ENCODE peak calls at places on chromosomes 5 and 9, in four cellular contexts. F, X, A and M are unnamed samples.

GRCh38 chr5:179679014-179679674 is 1.7 kb downstream of the CBY3 start:
- DNase-seq in F (peak), X (peak), A (peak), M (no peak)

GRCh38 chr9:87195306-87195705 is 248.0 kb upstream of the GAS1 start:
- DNase-seq in F (no peak), X (peak), A (no peak), M (no peak)

GRCh38 chr5:135240781-135241360 is 158.2 kb downstream of the MACROH2A1 start:
- DNase-seq in F (peak), X (no peak), A (no peak), M (no peak)

GRCh38 chr9:21326526-21327139 is 8.6 kb downstream of the KLHL9 start:
- DNase-seq in F (no peak), X (peak), A (no peak), M (no peak)

GRCh38 chr5:169421677-169422076 is 120.7 kb upstream of the SLIT3 start:
- DNase-seq in F (no peak), X (no peak), A (no peak), M (no peak)

GRCh38 chr5:177116631-177117373 is 16.8 kb upstream of the NSD1 start:
- DNase-seq in F (peak), X (peak), A (peak), M (peak)

GRCh38 chr5:131589510-131590348 is 45.3 kb downstream of the RAPGEF6 start:
- DNase-seq in F (no peak), X (peak), A (no peak), M (no peak)

GRCh38 chr5:67493676-67494075 is 297.1 kb upstream of the CD180 start:
- DNase-seq in F (no peak), X (no peak), A (no peak), M (peak)

GRCh38 chr5:116573617-116574431 is 799 bp downstream of the SEMA6A start:
- DNase-seq in F (peak), X (no peak), A (no peak), M (peak)

GRCh38 chr5:108341866-108342265 is 40.0 kb downstream of the FBXL17 start:
- DNase-seq in F (no peak), X (peak), A (no peak), M (no peak)

GRCh38 chr9:111150241-111150640 is 112.0 kb upstream of the LPAR1 start:
- DNase-seq in F (no peak), X (no peak), A (no peak), M (no peak)

GRCh38 chr9:134785325-134786108 is 95.1 kb upstream of the FCN2 start:
- DNase-seq in F (no peak), X (no peak), A (peak), M (no peak)

GRCh38 chr9:26058111-26058895 is 380.1 kb upstream of the TUSC1 start:
- DNase-seq in F (no peak), X (no peak), A (no peak), M (no peak)

GRCh38 chr5:134365604-134366003 is 1.4 kb downstream of the CDKL3 start:
- DNase-seq in F (no peak), X (no peak), A (no peak), M (no peak)

GRCh38 chr5:10289353-10289752 is 18.3 kb downstream of the CMBL start:
- DNase-seq in F (no peak), X (no peak), A (no peak), M (no peak)

GRCh38 chr5:67291671-67292070 is 95.1 kb upstream of the CD180 start:
- DNase-seq in F (no peak), X (no peak), A (no peak), M (peak)

GRCh38 chr5:169696621-169697517 is 59.8 kb downstream of the DOCK2 start:
- DNase-seq in F (no peak), X (peak), A (no peak), M (no peak)

GRCh38 chr5:153562189-153562588 is 71.7 kb downstream of the GRIA1 start:
- DNase-seq in F (no peak), X (peak), A (no peak), M (no peak)

GRCh38 chr5:147310059-147310704 is 75.4 kb downstream of the STK32A start:
- DNase-seq in F (peak), X (peak), A (peak), M (peak)

GRCh38 chr5:110977927-110978326 is 93.6 kb upstream of the TSLP start:
- DNase-seq in F (no peak), X (peak), A (no peak), M (no peak)

GRCh38 chr9:93185261-93186150 is 1.6 kb downstream of the WNK2 start:
- DNase-seq in F (no peak), X (no peak), A (no peak), M (no peak)

GRCh38 chr9:91148306-91148705 is 213.4 kb downstream of the AUH start:
- DNase-seq in F (no peak), X (no peak), A (no peak), M (no peak)

GRCh38 chr5:88826959-88827585 is 55.9 kb downstream of the MEF2C start:
- DNase-seq in F (no peak), X (peak), A (peak), M (no peak)

GRCh38 chr9:137311171-137311970 is 9.3 kb upstream of the NRARP start:
- DNase-seq in F (peak), X (peak), A (no peak), M (no peak)

DNA sequence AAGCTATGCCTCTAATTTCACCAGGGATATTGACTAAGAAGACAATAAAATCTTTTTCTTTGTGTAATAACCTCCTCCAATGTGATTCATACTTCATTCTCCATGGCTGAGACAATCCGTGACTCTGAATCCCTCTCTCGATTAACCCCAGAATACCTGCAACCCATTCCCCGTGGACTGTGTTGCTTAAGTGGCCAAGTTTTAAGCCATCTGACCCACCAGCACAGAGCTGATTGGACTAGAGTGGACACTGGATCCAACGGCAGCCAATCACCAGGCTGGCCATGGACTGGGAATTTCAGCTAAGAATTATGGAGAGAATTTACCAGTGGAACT is 5.4 kb upstream of the CCIN start:
- DNase-seq in F (no peak), X (peak), A (no peak), M (no peak)
- H3K27ac ChIP-seq in F (peak), X (peak), A (peak), M (peak)

GRCh38 chr5:150578781-150579461 is 61.5 kb upstream of the SYNPO start:
- DNase-seq in F (peak), X (no peak), A (no peak), M (no peak)
- H3K27ac ChIP-seq in F (no peak), X (no peak), A (no peak), M (no peak)

GRCh38 chr9:107246259-107247254 is 36.5 kb upstream of the RAD23B start:
- DNase-seq in F (no peak), X (peak), A (no peak), M (no peak)

GRCh38 chr9:107243757-107244156 is 39.3 kb upstream of the RAD23B start:
- DNase-seq in F (no peak), X (peak), A (no peak), M (peak)

GRCh38 chr9:107240260-107240659 is 42.8 kb upstream of the RAD23B start:
- DNase-seq in F (no peak), X (no peak), A (no peak), M (no peak)

GRCh38 chr9:107239474-107239873 is 43.6 kb upstream of the RAD23B start:
- DNase-seq in F (no peak), X (peak), A (no peak), M (no peak)

GRCh38 chr9:107242073-107243063 is 40.7 kb upstream of the RAD23B start:
- DNase-seq in F (no peak), X (peak), A (no peak), M (no peak)
- H3K27ac ChIP-seq in F (no peak), X (no peak), A (no peak), M (no peak)

DNA sequence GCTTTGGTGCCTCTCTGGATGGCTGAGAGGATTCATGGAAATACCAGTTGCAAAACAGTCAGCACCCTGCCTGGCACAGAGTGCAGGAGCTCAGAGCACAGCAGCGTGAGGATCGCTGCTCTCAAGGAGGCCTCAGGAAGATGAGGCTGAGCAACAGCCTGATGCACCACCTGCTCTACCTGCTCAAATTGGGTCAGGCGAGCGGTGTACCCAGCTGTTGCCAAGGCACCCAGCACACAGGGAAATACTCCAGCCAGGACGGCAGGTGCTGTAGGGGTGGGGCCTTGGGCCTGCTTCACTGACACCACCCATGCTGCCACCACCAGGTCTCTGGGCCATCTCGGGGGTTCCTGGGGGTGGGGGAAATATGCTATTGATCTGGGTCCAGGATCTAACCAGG is 4.3 kb downstream of the EEIG1 start:
- DNase-seq in F (peak), X (no peak), A (no peak), M (no peak)
- H3K27ac ChIP-seq in F (peak), X (no peak), A (peak), M (peak)

DNA sequence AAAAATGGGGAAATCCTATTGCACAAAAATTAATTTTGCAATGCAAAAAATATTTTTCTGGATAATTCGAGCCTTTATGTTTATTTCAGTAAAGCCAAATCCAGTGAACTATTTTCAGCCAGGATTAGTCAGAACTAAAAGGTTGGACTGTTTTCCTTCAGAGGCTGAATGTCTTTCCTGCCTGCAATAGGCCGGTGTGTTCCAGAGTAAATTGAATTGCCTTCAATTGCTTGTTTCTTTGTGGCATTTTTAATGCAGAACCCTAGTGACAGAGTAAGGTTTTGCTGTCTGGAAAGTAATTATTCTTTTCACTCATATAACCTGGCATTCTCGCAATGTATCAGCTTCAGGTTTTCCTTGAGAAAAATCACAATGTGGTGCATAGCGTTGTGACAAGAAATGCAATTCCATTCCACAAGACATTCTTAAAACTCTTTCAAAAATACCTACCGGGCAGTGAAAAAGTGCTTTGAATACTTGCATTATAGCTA is 183.7 kb downstream of the GLIS3 start:
- DNase-seq in F (no peak), X (peak), A (no peak), M (no peak)
- H3K27ac ChIP-seq in F (no peak), X (no peak), A (peak), M (peak)

GRCh38 chr9:126804696-126805545 is at the start of gene ZBTB43:
- DNase-seq in F (peak), X (peak), A (peak), M (peak)

GRCh38 chr9:126804198-126804695 is 593 bp upstream of the ZBTB43 start:
- DNase-seq in F (no peak), X (no peak), A (no peak), M (no peak)

GRCh38 chr9:126805546-126806262 is 864 bp downstream of the ZBTB43 start:
- DNase-seq in F (peak), X (peak), A (no peak), M (no peak)

GRCh38 chr9:126809068-126809467 is 4.2 kb downstream of the ZBTB43 start:
- DNase-seq in F (no peak), X (peak), A (no peak), M (no peak)

GRCh38 chr9:126806336-126806735 is 1.5 kb downstream of the ZBTB43 start:
- DNase-seq in F (no peak), X (peak), A (no peak), M (no peak)
- H3K27ac ChIP-seq in F (peak), X (no peak), A (no peak), M (no peak)